ENCODE peak calls at places on chromosomes 7 and 10, in five cellular contexts. P, Q, G, I and L are unnamed samples.

GRCh38 chr7:156474241-156474743 is 166.3 kb upstream of the RNF32 start:
- DNase-seq in I (no peak), G (no peak), Q (peak; percentile 20), P (peak; percentile 91), L (no peak)

GRCh38 chr10:83957168-83957750 is 182.1 kb upstream of the GHITM start:
- DNase-seq in I (no peak), G (peak; percentile 69), P (no peak), Q (no peak), L (no peak)

GRCh38 chr7:148334959-148335577 is 255.5 kb upstream of the C7orf33 start:
- DNase-seq in I (no peak), Q (no peak), G (no peak), P (no peak), L (peak; percentile 66)

GRCh38 chr7:80411621-80412020 is 100.2 kb downstream of the GNAT3 start:
- DNase-seq in Q (no peak), I (no peak), P (no peak), G (no peak), L (no peak)

GRCh38 chr10:47244560-47245500 is 55.2 kb upstream of the GDF10 start:
- DNase-seq in P (no peak), G (no peak), I (no peak), Q (no peak), L (no peak)

GRCh38 chr10:71644307-71645180 is 75.0 kb downstream of the C10orf105 start:
- DNase-seq in P (no peak), I (no peak), Q (no peak), G (no peak), L (no peak)

GRCh38 chr7:81676813-81677212 is 93.0 kb downstream of the HGF start:
- DNase-seq in G (no peak), Q (no peak), P (no peak), I (no peak), L (no peak)

GRCh38 chr10:72275351-72276012 is 1.8 kb downstream of the DDIT4 start:
- DNase-seq in I (no peak), P (no peak), Q (no peak), G (peak; percentile 15), L (no peak)

GRCh38 chr7:140992422-140992821 is 22.3 kb downstream of the MRPS33 start:
- DNase-seq in Q (no peak), G (no peak), I (no peak), P (peak; percentile 49), L (no peak)

GRCh38 chr10:94439275-94439861 is 37.0 kb downstream of the TBC1D12 start:
- DNase-seq in I (no peak), P (no peak), G (peak; percentile 30), Q (peak; percentile 32), L (no peak)

GRCh38 chr7:115975766-115976165 is 54.8 kb downstream of the TFEC start:
- DNase-seq in I (no peak), G (no peak), Q (no peak), P (no peak), L (no peak)

GRCh38 chr7:94632338-94633024 is 23.5 kb downstream of the SGCE start:
- DNase-seq in Q (peak; percentile 84), P (no peak), G (peak; percentile 7), I (no peak), L (no peak)

GRCh38 chr7:157002819-157003421 is 7.5 kb downstream of the MNX1 start:
- DNase-seq in I (no peak), Q (no peak), P (no peak), G (peak; percentile 77), L (no peak)

GRCh38 chr7:29843106-29843505 is 36.8 kb downstream of the WIPF3 start:
- DNase-seq in P (no peak), Q (no peak), G (no peak), I (no peak), L (no peak)

GRCh38 chr7:54811016-54811924 is 52.3 kb upstream of the SEC61G start:
- DNase-seq in I (no peak), Q (peak; percentile 78), P (no peak), G (no peak), L (no peak)

GRCh38 chr10:124611738-124612137 is 132.4 kb downstream of the FAM53B start:
- DNase-seq in Q (no peak), P (no peak), I (no peak), G (no peak), L (no peak)

GRCh38 chr7:135204271-135204872 is 7.0 kb downstream of the WDR91 start:
- DNase-seq in I (no peak), Q (peak; percentile 22), G (no peak), P (no peak), L (no peak)

GRCh38 chr10:122417667-122418066 is 36.8 kb upstream of the ARMS2 start:
- DNase-seq in Q (no peak), P (no peak), G (no peak), I (no peak), L (no peak)

GRCh38 chr7:91263359-91264082 is 712 bp upstream of the FZD1 start:
- DNase-seq in P (no peak), G (peak; percentile 62), I (no peak), Q (no peak), L (no peak)

GRCh38 chr7:155322530-155322929 is 24.9 kb downstream of the INSIG1 start:
- DNase-seq in I (no peak), Q (no peak), G (no peak), P (no peak), L (no peak)

GRCh38 chr7:82396343-82396742 is 47.2 kb downstream of the CACNA2D1 start:
- DNase-seq in P (no peak), I (no peak), G (no peak), Q (no peak), L (no peak)

GRCh38 chr7:156954941-156955340 is 5.4 kb downstream of the NOM1 start:
- DNase-seq in I (no peak), P (no peak), Q (no peak), G (no peak), L (no peak)

DNA sequence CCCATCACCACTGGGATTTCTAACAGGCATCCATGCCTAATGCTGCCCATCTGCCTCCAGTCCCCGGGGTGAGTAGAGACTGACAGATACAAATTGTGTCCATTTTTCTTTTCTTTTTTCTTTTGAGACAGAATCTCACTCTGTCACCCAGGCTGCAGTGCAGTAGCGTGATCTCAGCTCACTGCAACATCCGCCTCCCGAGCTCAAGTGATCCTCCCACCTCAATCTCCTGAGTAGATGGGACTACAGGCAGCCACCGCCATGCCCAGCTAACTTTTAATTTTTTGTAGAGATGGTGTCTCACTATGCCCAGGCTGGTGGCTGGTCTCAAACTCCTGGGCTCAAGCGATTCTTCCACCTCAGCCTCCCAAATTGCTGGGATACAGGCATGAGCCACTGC is 7.6 kb upstream of the CPN1 start:
- DNase-seq in I (no peak), Q (no peak), P (no peak), G (no peak), L (no peak)
- TF ChIP-seq POLR2AphosphoS5 in I (no peak), Q (no peak), P (no peak), G (no peak), L (no peak)

GRCh38 chr10:513393-513792 is 176.1 kb downstream of the DIP2C start:
- DNase-seq in G (no peak), P (no peak), Q (no peak), I (no peak), L (no peak)
- TF ChIP-seq EZH2 in G (no peak), P (no peak), Q (no peak), I (no peak), L (no peak)

GRCh38 chr7:35717013-35717412 is 22.1 kb upstream of the HERPUD2 start:
- DNase-seq in I (no peak), Q (no peak), G (no peak), P (no peak), L (no peak)
- H3K4me3 ChIP-seq in I (no peak overlapping the region), Q (no peak overlapping the region), G (no peak overlapping the region), P (no peak overlapping the region), L (peak overlapping the region; percentile 71)

DNA sequence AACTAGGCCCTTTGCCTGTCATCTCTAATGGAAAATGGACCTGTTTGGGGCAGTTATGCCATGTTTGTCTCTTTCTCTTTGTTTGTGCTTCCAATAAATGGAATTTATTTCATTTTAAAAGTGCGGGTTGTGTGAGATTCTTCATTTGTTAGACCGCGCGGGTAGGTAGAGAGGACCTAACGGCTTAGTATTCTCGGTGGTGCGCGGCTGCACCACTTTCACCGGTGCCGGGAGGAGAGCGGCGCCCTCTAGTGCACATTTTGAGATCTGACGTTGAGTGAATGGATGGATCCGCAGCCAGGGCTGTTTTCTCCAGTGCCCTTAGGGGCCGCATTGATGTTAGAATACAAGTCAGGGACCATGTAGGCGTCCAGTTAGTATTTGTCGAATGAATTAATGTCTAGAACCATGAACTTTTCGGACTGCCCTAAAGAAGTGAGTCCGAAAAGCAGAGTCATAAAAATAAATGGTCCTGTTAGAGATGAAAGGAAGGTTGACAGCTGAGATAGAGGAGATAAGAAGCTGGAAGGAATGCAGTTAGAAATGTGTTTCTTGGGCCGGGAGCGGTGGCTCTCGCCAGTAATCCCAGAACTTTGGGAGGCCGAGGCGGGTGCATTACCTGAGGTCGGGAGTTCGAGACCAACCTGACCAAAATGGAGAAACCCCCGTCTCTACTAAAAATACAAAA is 29.3 kb upstream of the GIMAP8 start:
- DNase-seq in I (peak; percentile 77), Q (peak; percentile 80), P (peak; percentile 70), G (peak; percentile 94), L (peak; percentile 20)
- TF ChIP-seq POLR2AphosphoS5 in I (no peak), Q (no peak), P (no peak), G (no peak), L (no peak)

DNA sequence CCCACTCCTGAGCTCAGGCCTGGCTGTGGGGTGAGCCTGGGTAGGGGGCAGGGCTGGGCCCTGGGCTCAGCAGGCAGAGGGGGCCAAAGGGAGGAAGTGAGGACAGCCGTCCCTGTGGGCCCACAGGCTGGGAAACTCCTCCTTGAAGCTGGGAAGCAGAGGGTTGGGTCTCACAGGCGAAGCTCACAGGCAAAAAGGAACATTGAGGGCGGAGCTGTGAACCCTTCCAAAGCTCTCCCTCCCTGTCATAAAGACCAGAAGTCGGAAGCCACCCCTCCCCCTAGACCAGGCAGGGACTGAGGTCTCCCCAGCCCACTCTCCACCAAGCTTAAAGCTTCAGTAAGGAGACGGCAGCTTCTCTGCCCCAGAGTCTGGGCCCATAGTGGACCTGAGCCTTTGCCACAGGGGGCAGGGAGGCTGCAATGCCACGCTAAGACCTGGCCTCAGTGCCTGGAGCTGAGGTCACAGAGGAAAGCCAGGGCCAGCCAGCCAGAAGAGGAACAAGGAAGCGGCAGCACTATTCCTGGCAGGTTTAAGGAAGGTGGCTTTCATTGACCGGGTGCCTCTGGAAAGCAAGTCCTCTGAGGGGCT is 1.0 kb upstream of the KCP start:
- DNase-seq in G (peak; percentile 77), I (no peak), P (no peak), Q (no peak), L (no peak)
- TF ChIP-seq EZH2 in G (no peak), I (no peak), P (no peak), Q (no peak), L (no peak)